ENCODE peak calls at places on chromosomes 12 and 14, in six cellular contexts. F, I, V, G, P and U are unnamed samples.

GRCh38 chr14:105498430-105499255 is 7.6 kb downstream of the TEDC1 start:
- DNase-seq in I (no peak), G (no peak), V (no peak), P (peak), F (peak), U (no peak)

GRCh38 chr12:120388711-120389431 is 19.9 kb upstream of the MSI1 start:
- DNase-seq in V (no peak), G (no peak), F (no peak), I (no peak), P (no peak), U (no peak)

GRCh38 chr14:22770481-22771187 is 4.1 kb downstream of the OXA1L start:
- DNase-seq in I (no peak), P (no peak), V (no peak), F (no peak), G (no peak), U (no peak)

GRCh38 chr12:1838223-1838993 is 18.0 kb downstream of the LRTM2 start:
- DNase-seq in F (no peak), I (peak), P (peak), V (no peak), G (no peak), U (no peak)

GRCh38 chr14:37024166-37024565 is 148.2 kb downstream of the SLC25A21 start:
- DNase-seq in G (no peak), V (no peak), I (no peak), P (no peak), F (no peak), U (no peak)

GRCh38 chr14:75640876-75641275 is 19.8 kb downstream of the ERG28 start:
- DNase-seq in I (no peak), F (no peak), V (no peak), G (no peak), P (no peak), U (no peak)

GRCh38 chr12:107522692-107523477 is 162.7 kb upstream of the PWP1 start:
- DNase-seq in F (no peak), V (no peak), I (no peak), P (no peak), G (no peak), U (no peak)

GRCh38 chr14:104196461-104197180 is 58.2 kb downstream of the KIF26A start:
- DNase-seq in P (no peak), I (no peak), V (no peak), G (no peak), F (no peak), U (no peak)

GRCh38 chr14:77549451-77549850 is 50.8 kb upstream of the ISM2 start:
- DNase-seq in F (no peak), G (no peak), V (no peak), P (no peak), I (no peak), U (no peak)

GRCh38 chr12:130070017-130070653 is 92.1 kb upstream of the FZD10 start:
- DNase-seq in V (no peak), P (no peak), I (no peak), G (no peak), F (no peak), U (no peak)

GRCh38 chr14:105854600-105855245 is 328.3 kb downstream of the TMEM121 start:
- DNase-seq in P (peak), I (peak), G (no peak), V (no peak), F (no peak), U (no peak)

GRCh38 chr12:25100738-25101445 is 94.1 kb downstream of the DNAI7 start:
- DNase-seq in F (no peak), I (no peak), P (no peak), V (no peak), G (no peak), U (no peak)

GRCh38 chr12:26032719-26033241 is 74.3 kb downstream of the RASSF8 start:
- DNase-seq in G (peak), P (no peak), V (no peak), F (no peak), I (no peak), U (no peak)

GRCh38 chr12:130815028-130815741 is 23.9 kb downstream of the STX2 start:
- DNase-seq in I (no peak), F (no peak), V (no peak), P (no peak), G (no peak), U (no peak)

GRCh38 chr14:32129124-32129523 is 52.0 kb downstream of the ARHGAP5 start:
- DNase-seq in F (no peak), I (no peak), V (no peak), P (no peak), G (peak), U (no peak)

GRCh38 chr14:99708449-99708848 is 24.4 kb downstream of the CYP46A1 start:
- DNase-seq in G (no peak), P (peak), I (no peak), F (no peak), V (no peak), U (no peak)

GRCh38 chr12:52250048-52250990 is 17.3 kb downstream of the KRT7 start:
- DNase-seq in I (no peak), F (no peak), G (no peak), P (no peak), V (no peak), U (no peak)
- H3K4me3 ChIP-seq in I (no peak), F (no peak), G (no peak), P (no peak), V (no peak), U (no peak)

GRCh38 chr12:96495155-96495554 is 5.8 kb downstream of the CFAP54 start:
- DNase-seq in P (no peak), I (no peak), V (no peak), F (no peak), G (no peak), U (no peak)
- H3K4me3 ChIP-seq in P (no peak), I (no peak), V (no peak), F (no peak), G (no peak), U (no peak)

GRCh38 chr12:116558280-116559079 is 701 bp upstream of the MAP1LC3B2 start:
- DNase-seq in V (no peak), F (no peak), I (no peak), P (no peak), G (no peak), U (peak)
- H3K4me3 ChIP-seq in V (peak), F (no peak), I (no peak), P (peak), G (no peak), U (peak)

DNA sequence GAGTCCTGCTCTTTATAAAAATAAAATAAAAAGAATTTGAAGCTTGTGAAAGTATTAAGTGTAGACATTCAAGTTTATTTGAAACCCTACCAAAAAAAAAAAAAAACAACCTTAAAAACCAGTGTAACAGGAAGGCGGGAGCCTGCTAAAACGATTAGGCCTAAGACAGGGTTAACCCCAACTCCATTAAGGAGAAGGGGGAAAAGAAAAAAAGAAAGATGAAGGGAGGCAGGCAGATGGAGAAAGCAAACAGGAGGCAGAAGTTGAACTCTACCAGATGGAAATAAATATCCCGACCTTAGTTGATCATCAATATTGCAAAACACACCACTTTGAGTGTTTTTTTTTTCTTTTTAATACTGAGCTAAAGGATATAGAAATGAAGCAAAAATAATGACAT is 1.2 kb upstream of the BTG1 start:
- DNase-seq in G (no peak), P (no peak), F (no peak), V (no peak), I (no peak), U (no peak)
- H3K4me3 ChIP-seq in G (peak), P (peak), F (peak), V (peak), I (peak), U (peak)

DNA sequence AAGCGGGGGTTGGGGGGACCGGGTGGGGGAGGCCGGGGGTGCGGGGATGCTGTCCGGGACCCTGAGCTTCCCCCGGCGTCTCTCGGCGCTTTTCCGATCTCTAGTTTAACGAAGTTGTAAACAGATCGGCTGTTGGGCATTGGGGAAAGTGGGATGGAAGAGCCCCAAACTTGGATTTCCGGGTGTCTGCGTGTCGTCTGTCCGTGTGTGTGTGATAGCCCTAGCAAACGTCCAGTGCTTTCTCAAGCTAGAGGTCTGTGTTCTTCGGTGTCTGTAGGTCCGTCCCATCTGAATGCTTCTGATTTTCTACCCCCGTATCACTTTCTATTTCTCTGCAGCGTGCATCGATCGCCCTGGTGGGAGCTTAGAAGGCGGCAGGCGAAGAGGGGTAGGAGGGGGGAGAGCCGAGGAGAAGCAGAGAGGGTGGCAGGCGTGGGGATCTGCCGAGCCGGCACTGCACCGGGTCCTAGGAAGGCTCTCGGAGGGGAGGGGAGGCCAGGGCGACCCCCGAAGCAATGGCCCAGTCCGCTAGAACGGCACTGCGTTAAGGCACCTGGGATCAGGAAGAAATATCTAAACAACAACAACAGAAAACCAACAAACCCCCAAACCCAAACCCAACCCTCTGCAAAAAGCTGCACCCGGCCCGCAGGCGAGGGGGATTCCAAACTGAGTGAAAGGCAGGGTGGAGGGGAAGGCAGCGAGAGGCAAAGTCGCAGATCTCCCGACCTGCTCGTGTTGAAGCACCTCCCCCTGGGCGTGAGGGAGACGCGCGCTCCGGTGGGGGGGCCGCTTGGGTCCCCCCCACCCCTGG is 1.0 kb downstream of the KCNA1 start:
- DNase-seq in V (no peak), P (no peak), I (no peak), F (no peak), G (no peak), U (no peak)
- H3K4me3 ChIP-seq in V (peak), P (peak), I (peak), F (peak), G (peak), U (no peak)

DNA sequence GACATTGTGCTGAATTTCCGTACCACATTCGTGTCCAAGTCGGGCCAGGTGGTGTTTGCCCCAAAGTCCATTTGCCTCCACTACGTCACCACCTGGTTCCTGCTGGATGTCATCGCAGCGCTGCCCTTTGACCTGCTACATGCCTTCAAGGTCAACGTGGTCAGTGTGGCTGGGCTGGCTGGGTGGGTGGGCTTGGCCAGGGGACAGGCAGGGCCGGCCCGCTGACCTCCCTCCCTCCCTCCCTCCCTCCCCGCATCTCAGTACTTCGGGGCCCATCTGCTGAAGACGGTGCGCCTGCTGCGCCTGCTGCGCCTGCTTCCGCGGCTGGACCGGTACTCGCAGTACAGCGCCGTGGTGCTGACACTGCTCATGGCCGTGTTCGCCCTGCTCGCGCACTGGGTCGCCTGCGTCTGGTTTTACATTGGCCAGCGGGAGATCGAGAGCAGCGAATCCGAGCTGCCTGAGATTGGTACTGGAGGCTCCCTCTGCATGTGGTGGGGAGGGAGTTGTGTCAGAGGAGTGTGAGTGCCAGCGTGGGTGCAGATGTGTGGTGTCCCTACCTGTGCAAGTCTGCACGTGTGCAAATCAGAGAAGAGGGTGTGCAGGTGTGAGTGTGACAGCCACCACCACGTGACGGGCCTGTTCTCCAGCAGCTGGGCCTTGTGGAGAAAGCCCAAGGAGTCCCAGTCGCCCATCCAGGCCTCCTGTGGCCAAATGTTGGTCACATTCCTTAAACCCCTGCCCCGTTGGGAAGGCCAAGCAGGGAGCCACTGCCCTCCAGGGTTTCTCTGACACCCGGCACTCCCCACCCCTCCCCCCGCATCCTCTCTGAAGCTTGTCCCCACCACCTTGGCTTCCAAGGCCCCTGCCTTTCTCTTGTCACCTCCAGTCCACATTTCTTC is 5.3 kb downstream of the KCNH3 start:
- DNase-seq in I (no peak), V (no peak), P (no peak), G (no peak), F (no peak), U (no peak)
- H3K4me3 ChIP-seq in I (no peak), V (no peak), P (no peak), G (no peak), F (no peak), U (no peak)

GRCh38 chr12:6647083-6647604 is at the start of gene ACRBP:
- DNase-seq in I (peak), P (no peak), V (no peak), F (peak), G (peak), U (peak)
- H3K4me3 ChIP-seq in I (peak), P (no peak), V (peak), F (peak), G (peak), U (peak)

DNA sequence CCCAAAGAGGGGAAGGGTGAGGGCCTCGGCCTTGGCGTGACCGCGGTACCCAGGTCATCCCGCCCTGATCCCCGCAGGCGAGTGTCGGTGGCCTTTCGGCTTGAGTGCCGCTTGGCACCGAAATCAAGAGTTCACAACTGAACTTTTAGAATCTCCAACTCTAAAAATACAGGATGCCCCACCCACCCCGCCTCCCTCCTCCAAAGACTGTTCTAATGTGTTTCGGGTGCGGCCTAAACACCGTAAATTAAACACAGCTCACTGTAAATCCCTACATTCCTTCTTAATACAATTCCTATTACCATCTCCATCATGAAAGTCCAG is 11.4 kb downstream of the SCNN1A start:
- DNase-seq in I (no peak), P (no peak), G (no peak), F (no peak), V (no peak), U (no peak)
- H3K4me3 ChIP-seq in I (peak), P (peak), G (no peak), F (peak), V (no peak), U (peak)